ENCODE peak calls at places on chromosomes 6 and 20, in nine cellular contexts. Y is cardiac muscle cell, L is lower leg skin, O is uterus, Q is A549, A is heart left ventricle, X is choroid plexus epithelial cell, E is epithelial cell of esophagus, R is nephron progenitor cell. P is an unnamed sample.
A peak's percentile ranks its signal among the peaks of the same experiment; 100 is the strongest.

GRCh38 chr20:38547288-38547825 is 33.6 kb upstream of the ADIG start:
- DNase-seq in O (no peak), L (no peak), Y (no peak), R (no peak), A (no peak), E (no peak), Q (no peak), X (no peak), P (no peak)

GRCh38 chr6:25659633-25660368 is 7.8 kb downstream of the SCGN start:
- DNase-seq in X (no peak), L (no peak), Y (no peak), Q (no peak), E (no peak), R (no peak), O (no peak), A (no peak), P (no peak)

GRCh38 chr6:36113701-36114100 is 16.6 kb upstream of the MAPK13 start:
- DNase-seq in Y (no peak), E (no peak), X (peak; percentile 18), R (no peak), O (no peak), A (no peak), Q (no peak), L (no peak), P (no peak)

GRCh38 chr6:9481292-9482029 is 933.4 kb downstream of the TFAP2A start:
- DNase-seq in X (peak; percentile 28), A (no peak), E (peak; percentile 45), Q (no peak), R (no peak), O (no peak), Y (no peak), L (no peak), P (no peak)

GRCh38 chr6:28747631-28748157 is 176.1 kb downstream of the TRIM27 start:
- DNase-seq in Y (peak; percentile 53), E (peak; percentile 91), X (peak; percentile 82), Q (peak; percentile 51), A (no peak), R (peak; percentile 48), O (no peak), L (no peak), P (peak; percentile 5)

GRCh38 chr6:52931351-52931750 is 21.9 kb upstream of the GSTA3 start:
- DNase-seq in O (no peak), E (no peak), L (no peak), A (no peak), Q (no peak), Y (peak; percentile 15), X (no peak), R (no peak), P (no peak)

GRCh38 chr6:259901-260508 is 32.3 kb upstream of the DUSP22 start:
- DNase-seq in X (no peak), Q (no peak), O (no peak), A (no peak), E (no peak), R (no peak), Y (no peak), L (no peak), P (no peak)

GRCh38 chr6:101544286-101544685 is 150.8 kb downstream of the GRIK2 start:
- DNase-seq in L (no peak), E (peak; percentile 50), R (no peak), O (no peak), A (no peak), Q (no peak), Y (no peak), X (peak; percentile 39), P (no peak)

GRCh38 chr6:38671885-38672467 is 31.0 kb downstream of the GLO1 start:
- DNase-seq in Q (peak; percentile 56), L (no peak), R (peak; percentile 21), X (peak; percentile 86), Y (peak; percentile 68), E (peak; percentile 69), A (no peak), O (no peak), P (peak; percentile 11)

GRCh38 chr20:49452011-49452482 is 30.4 kb downstream of the KCNB1 start:
- DNase-seq in L (no peak), A (peak; percentile 64), X (peak; percentile 5), E (no peak), R (no peak), Q (no peak), Y (no peak), O (peak; percentile 52), P (no peak)

GRCh38 chr6:159590794-159591193 is 102.2 kb downstream of the SOD2 start:
- DNase-seq in Y (no peak), O (no peak), E (no peak), R (no peak), L (no peak), X (no peak), A (no peak), Q (no peak), P (no peak)

GRCh38 chr20:32823078-32823477 is 3.3 kb downstream of the MAPRE1 start:
- DNase-seq in A (no peak), Y (peak; percentile 26), Q (no peak), L (peak; percentile 41), E (peak; percentile 73), O (no peak), X (peak; percentile 88), R (no peak), P (no peak)

GRCh38 chr6:53090576-53090975 is 25.4 kb downstream of the FBXO9 start:
- DNase-seq in R (no peak), E (peak; percentile 64), L (no peak), Q (no peak), Y (no peak), O (no peak), A (no peak), X (no peak), P (no peak)

GRCh38 chr6:3569817-3570216 is 113.0 kb upstream of the SLC22A23 start:
- DNase-seq in A (no peak), Q (no peak), X (no peak), R (no peak), L (no peak), E (no peak), Y (no peak), O (no peak), P (no peak)

GRCh38 chr20:5395932-5396727 is 79.4 kb upstream of the PROKR2 start:
- DNase-seq in R (no peak), A (no peak), L (no peak), E (no peak), O (no peak), Y (no peak), X (peak; percentile 52), Q (no peak), P (no peak)

GRCh38 chr6:153024401-153025017 is 22.0 kb upstream of the MTRF1L start:
- DNase-seq in A (peak; percentile 12), E (peak; percentile 72), R (peak; percentile 43), Y (peak; percentile 78), Q (peak; percentile 34), O (peak; percentile 30), L (peak; percentile 27), X (peak; percentile 76), P (peak; percentile 19)

GRCh38 chr6:111871725-111872520 is 1.3 kb downstream of the FYN start:
- DNase-seq in E (peak; percentile 25), L (peak; percentile 58), R (peak; percentile 61), Q (peak; percentile 10), A (peak; percentile 45), Y (peak; percentile 45), O (peak; percentile 37), X (peak; percentile 19), P (peak; percentile 37)

GRCh38 chr20:15240801-15241200 is 903.4 kb upstream of the FLRT3 start:
- DNase-seq in Q (no peak), E (no peak), O (no peak), A (no peak), R (no peak), Y (no peak), L (no peak), X (peak; percentile 48), P (no peak)

GRCh38 chr6:74753883-74754600 is 451.8 kb downstream of the COL12A1 start:
- DNase-seq in R (no peak), L (no peak), E (no peak), X (no peak), Y (no peak), A (no peak), O (no peak), Q (no peak), P (no peak)

GRCh38 chr6:54776891-54777290 is 69.7 kb upstream of the FAM83B start:
- DNase-seq in Y (no peak), O (no peak), L (no peak), E (no peak), R (no peak), A (no peak), Q (no peak), X (no peak), P (no peak)

GRCh38 chr6:43916924-43917877 is 147.2 kb downstream of the VEGFA start:
- DNase-seq in E (no peak), O (peak; percentile 95), Q (no peak), R (no peak), Y (no peak), X (peak; percentile 77), A (no peak), L (peak; percentile 44), P (no peak)

GRCh38 chr20:48676125-48676524 is 151.7 kb downstream of the PREX1 start:
- DNase-seq in Q (no peak), L (no peak), Y (no peak), R (no peak), X (no peak), E (no peak), A (no peak), O (no peak), P (no peak)

GRCh38 chr20:52783769-52784168 is 188.4 kb upstream of the TSHZ2 start:
- DNase-seq in R (peak; percentile 15), L (no peak), E (peak; percentile 27), Y (no peak), Q (no peak), O (no peak), X (no peak), A (no peak), P (no peak)
- TF ChIP-seq CTCF in R (no peak), L (no peak), E (peak; percentile 33), Y (peak; percentile 36), Q (no peak), O (no peak), X (no peak), A (no peak), P (peak; percentile 48)

DNA sequence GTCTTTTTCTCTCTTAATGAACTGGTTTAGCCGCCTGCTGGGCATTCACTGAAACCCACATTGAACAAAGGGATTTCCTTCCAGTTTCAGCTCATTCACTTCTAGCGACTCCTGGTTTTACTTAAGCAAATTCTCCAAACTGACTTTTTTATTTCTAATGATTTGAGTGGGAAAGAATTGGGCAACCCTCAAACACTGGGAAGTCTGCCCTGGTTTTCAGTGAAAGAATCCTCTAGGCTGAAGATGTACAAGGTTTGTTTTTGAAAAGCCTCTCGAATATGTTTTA is 45.5 kb downstream of the PLAGL1 start:
- DNase-seq in X (peak; percentile 64), L (no peak), A (no peak), R (no peak), Y (no peak), E (peak; percentile 39), Q (no peak), O (peak; percentile 34), P (no peak)
- TF ChIP-seq CTCF in X (peak; percentile 55), L (no peak), A (no peak), R (peak; percentile 46), Y (peak; percentile 37), E (peak; percentile 56), Q (no peak), O (peak; percentile 48), P (peak; percentile 74)

GRCh38 chr6:41266555-41266954 is 19.9 kb downstream of the TREM1 start:
- DNase-seq in Q (no peak), L (no peak), R (no peak), E (no peak), O (no peak), Y (no peak), A (no peak), X (no peak), P (no peak)
- TF ChIP-seq CTCF in Q (no peak), L (no peak), R (no peak), E (no peak), O (no peak), Y (no peak), A (no peak), X (no peak), P (no peak)

GRCh38 chr6:39904946-39905639 is 29.2 kb downstream of the MOCS1 start:
- DNase-seq in Q (no peak), E (no peak), O (no peak), X (no peak), L (no peak), Y (no peak), R (no peak), A (no peak), P (no peak)
- TF ChIP-seq CTCF in Q (no peak), E (no peak), O (no peak), X (peak; percentile 12), L (no peak), Y (peak; percentile 8), R (no peak), A (no peak), P (no peak)